ENCODE peak calls at places on chromosomes 3 and 15, in eight cellular contexts. L is SJSA1, F is astrocyte, O is heart left ventricle, W is endothelial cell of umbilical vein, K is DND-41, X is right cardiac atrium, E is neural progenitor cell. A is an unnamed sample.

GRCh38 chr15:31285772-31286261 is 40.8 kb upstream of the KLF13 start:
- DNase-seq in L (no peak), F (no peak), O (no peak), W (no peak), K (no peak), X (no peak), E (no peak), A (no peak)

GRCh38 chr3:125057186-125057850 is 1.5 kb upstream of the HEG1 start:
- DNase-seq in L (peak; percentile 75), F (peak; percentile 84), O (no peak), W (peak; percentile 83), K (no peak), X (no peak), E (no peak), A (no peak)

GRCh38 chr15:57160823-57161560 is 215.3 kb upstream of the CGNL1 start:
- DNase-seq in L (no peak), F (peak; percentile 70), O (no peak), W (no peak), K (no peak), X (no peak), E (no peak), A (no peak)

GRCh38 chr15:85329561-85330421 is 50.6 kb upstream of the AKAP13 start:
- DNase-seq in L (peak; percentile 66), F (peak; percentile 42), O (peak; percentile 57), W (no peak), K (peak; percentile 53), X (no peak), E (no peak), A (peak; percentile 95)

GRCh38 chr3:125137432-125138033 is 75.0 kb downstream of the SLC12A8 start:
- DNase-seq in L (peak; percentile 39), F (peak; percentile 88), O (no peak), W (no peak), K (no peak), X (peak; percentile 35), E (no peak), A (no peak)

GRCh38 chr3:114179575-114179974 is 723 bp upstream of the DRD3 start:
- DNase-seq in L (no peak), F (peak; percentile 27), O (no peak), W (peak; percentile 19), K (no peak), X (no peak), E (peak; percentile 39), A (peak; percentile 35)

GRCh38 chr3:144521131-144521530 is 549.5 kb downstream of the DIPK2A start:
- DNase-seq in L (no peak), F (no peak), O (no peak), W (no peak), K (no peak), X (no peak), E (no peak), A (no peak)

GRCh38 chr3:185411133-185411532 is 48.2 kb downstream of the MAP3K13 start:
- DNase-seq in L (no peak), F (no peak), O (no peak), W (no peak), K (no peak), X (no peak), E (no peak), A (no peak)

GRCh38 chr3:4360817-4361216 is 57.6 kb downstream of the SETMAR start:
- DNase-seq in L (no peak), F (no peak), O (no peak), W (no peak), K (no peak), X (no peak), E (no peak), A (no peak)

GRCh38 chr15:83436513-83437158 is 10.5 kb upstream of the SH3GL3 start:
- DNase-seq in L (peak; percentile 27), F (peak; percentile 35), O (no peak), W (peak; percentile 47), K (no peak), X (no peak), E (peak; percentile 72), A (peak; percentile 2)

GRCh38 chr15:40942337-40942854 is 10.9 kb upstream of the CHAC1 start:
- DNase-seq in L (no peak), F (no peak), O (no peak), W (no peak), K (no peak), X (no peak), E (no peak), A (no peak)

GRCh38 chr15:100083572-100083971 is 258.2 kb downstream of the ADAMTS17 start:
- DNase-seq in L (peak; percentile 13), F (no peak), O (peak; percentile 55), W (no peak), K (no peak), X (no peak), E (no peak), A (no peak)

GRCh38 chr3:100992086-100993033 is 861 bp downstream of the ABI3BP start:
- DNase-seq in L (peak; percentile 34), F (no peak), O (no peak), W (peak; percentile 88), K (no peak), X (no peak), E (no peak), A (no peak)

GRCh38 chr3:106758459-106758858 is 618.8 kb upstream of the CCDC54 start:
- DNase-seq in L (no peak), F (no peak), O (no peak), W (no peak), K (no peak), X (no peak), E (no peak), A (no peak)

GRCh38 chr3:3107858-3108257 is 2.3 kb downstream of the IL5RA start:
- DNase-seq in L (no peak), F (no peak), O (no peak), W (no peak), K (no peak), X (no peak), E (no peak), A (no peak)

GRCh38 chr15:67341539-67341938 is 87.0 kb downstream of the IQCH start:
- DNase-seq in L (no peak), F (no peak), O (no peak), W (no peak), K (no peak), X (no peak), E (no peak), A (no peak)
- H3K4me3 ChIP-seq in L (no peak overlapping the region), F (no peak overlapping the region), O (no peak overlapping the region), W (no peak overlapping the region), K (no peak overlapping the region), X (no peak overlapping the region), E (no peak overlapping the region), A (no peak overlapping the region)

GRCh38 chr3:194750409-194750808 is 64.7 kb downstream of the FAM43A start:
- DNase-seq in L (no peak), F (no peak), O (no peak), W (no peak), K (no peak), X (no peak), E (peak; percentile 89), A (no peak)

GRCh38 chr3:194756460-194757355 is 71.0 kb downstream of the FAM43A start:
- DNase-seq in L (no peak), F (no peak), O (peak; percentile 51), W (no peak), K (no peak), X (no peak), E (no peak), A (no peak)

GRCh38 chr3:194757629-194758028 is 71.9 kb downstream of the FAM43A start:
- DNase-seq in L (no peak), F (no peak), O (no peak), W (no peak), K (no peak), X (no peak), E (no peak), A (no peak)

GRCh38 chr3:194755689-194756459 is 70.2 kb downstream of the FAM43A start:
- DNase-seq in L (no peak), F (no peak), O (no peak), W (no peak), K (no peak), X (no peak), E (no peak), A (no peak)

GRCh38 chr3:194754091-194754490 is 68.4 kb downstream of the FAM43A start:
- DNase-seq in L (no peak), F (no peak), O (no peak), W (no peak), K (no peak), X (no peak), E (no peak), A (no peak)
- H3K4me3 ChIP-seq in L (no peak overlapping the region), F (no peak overlapping the region), O (no peak overlapping the region), W (no peak overlapping the region), K (no peak overlapping the region), X (no peak overlapping the region), E (no peak overlapping the region), A (no peak overlapping the region)

GRCh38 chr3:188269040-188269439 is 115.1 kb downstream of the LPP start:
- DNase-seq in L (no peak), F (no peak), O (no peak), W (no peak), K (no peak), X (no peak), E (no peak), A (no peak)

GRCh38 chr3:188264231-188265213 is 110.6 kb downstream of the LPP start:
- DNase-seq in L (no peak), F (peak; percentile 69), O (peak; percentile 38), W (peak; percentile 45), K (no peak), X (peak; percentile 51), E (no peak), A (no peak)

GRCh38 chr3:188268336-188268735 is 114.4 kb downstream of the LPP start:
- DNase-seq in L (no peak), F (no peak), O (no peak), W (no peak), K (no peak), X (no peak), E (no peak), A (no peak)

GRCh38 chr3:188267790-188268333 is 113.9 kb downstream of the LPP start:
- DNase-seq in L (peak; percentile 58), F (no peak), O (no peak), W (no peak), K (no peak), X (no peak), E (no peak), A (no peak)

DNA sequence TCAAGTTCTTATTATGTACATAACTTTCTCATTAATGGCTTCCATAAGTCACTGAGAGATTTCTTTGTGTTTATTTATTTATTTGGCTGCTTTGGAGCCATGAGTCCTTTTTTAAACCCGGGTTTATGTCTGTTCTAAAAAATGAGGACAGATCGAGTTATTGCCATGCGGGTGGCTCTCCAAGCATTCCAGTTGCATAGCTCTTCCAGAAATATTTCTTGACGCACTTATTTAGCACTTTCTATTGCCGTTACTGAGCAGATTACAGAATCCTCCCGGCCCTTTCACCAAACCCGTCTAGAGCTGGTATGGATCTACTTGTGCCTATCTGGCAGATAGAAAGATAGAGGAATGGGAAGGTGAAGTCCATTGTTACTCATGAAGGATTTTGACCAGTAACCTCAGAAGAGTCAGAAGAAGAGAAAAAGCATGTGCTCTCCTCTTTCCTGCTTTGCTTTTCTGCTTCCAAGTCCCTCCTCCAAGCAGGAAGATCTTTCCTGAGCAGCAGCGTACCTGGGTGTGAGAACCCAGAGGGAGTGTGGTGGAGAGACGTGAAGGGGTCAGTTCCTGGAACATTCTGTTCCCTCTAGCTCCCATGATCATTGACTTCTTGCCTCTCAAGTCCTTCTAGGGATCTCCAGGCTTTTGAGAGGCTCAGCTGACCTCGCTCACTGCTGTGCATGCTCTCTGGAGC is 112.8 kb downstream of the LPP start:
- DNase-seq in L (peak; percentile 89), F (peak; percentile 95), O (peak; percentile 34), W (peak; percentile 23), K (no peak), X (no peak), E (no peak), A (no peak)
- H3K4me3 ChIP-seq in L (peak overlapping the region; percentile 15), F (peak overlapping the region; percentile 55), O (no peak overlapping the region), W (no peak overlapping the region), K (no peak overlapping the region), X (no peak overlapping the region), E (no peak overlapping the region), A (no peak overlapping the region)

GRCh38 chr15:92653836-92654524 is 1.6 kb downstream of the FAM174B start:
- DNase-seq in L (no peak), F (no peak), O (peak; percentile 37), W (peak; percentile 83), K (no peak), X (no peak), E (peak; percentile 49), A (no peak)
- H3K4me3 ChIP-seq in L (no peak overlapping the region), F (no peak overlapping the region), O (peak overlapping the region; percentile 63), W (peak overlapping the region; percentile 47), K (no peak overlapping the region), X (no peak overlapping the region), E (no peak overlapping the region), A (no peak overlapping the region)